ENCODE peak calls at places on chromosomes 1 and 21, in ten cellular contexts. One of them, this sample, is unnamed.

GRCh38 chr1:44135896-44136295 is 5.5 kb downstream of the KLF18 start:
- DNase-seq in NCI-H1092: no peak
- DNase-seq in frontal cortex: no peak
- DNase-seq in NCI-H345: no peak
- DNase-seq in fibroblast of lung: no peak
- DNase-seq in mesenchymal stem cell: no peak
- DNase-seq in iris pigment epithelial cell: no peak
- DNase-seq in activated gamma-delta T cell treated with anti-CD3 and anti-CD28 coated beads, Interleukin-2, amount 50 U/mL, for 16 hours: no peak
- DNase-seq in H54: no peak
- DNase-seq in PC-3: no peak
- DNase-seq in this sample: no peak

GRCh38 chr21:44987301-44987885 is 47.6 kb downstream of the SLX9 start:
- DNase-seq in NCI-H1092: no peak
- DNase-seq in frontal cortex: no peak
- DNase-seq in NCI-H345: no peak
- DNase-seq in fibroblast of lung: no peak
- DNase-seq in mesenchymal stem cell: no peak
- DNase-seq in iris pigment epithelial cell: no peak
- DNase-seq in activated gamma-delta T cell treated with anti-CD3 and anti-CD28 coated beads, Interleukin-2, amount 50 U/mL, for 16 hours: no peak
- DNase-seq in H54: no peak
- DNase-seq in PC-3: no peak
- DNase-seq in this sample: no peak

GRCh38 chr1:7491089-7491817 is 279.8 kb upstream of the VAMP3 start:
- DNase-seq in NCI-H1092: peak; percentile 94
- DNase-seq in frontal cortex: no peak
- DNase-seq in NCI-H345: peak; percentile 83
- DNase-seq in fibroblast of lung: peak; percentile 70
- DNase-seq in mesenchymal stem cell: peak; percentile 79
- DNase-seq in iris pigment epithelial cell: peak; percentile 27
- DNase-seq in activated gamma-delta T cell treated with anti-CD3 and anti-CD28 coated beads, Interleukin-2, amount 50 U/mL, for 16 hours: no peak
- DNase-seq in H54: no peak
- DNase-seq in PC-3: peak; percentile 5
- DNase-seq in this sample: no peak

GRCh38 chr1:23533288-23534130 is 2.5 kb upstream of the E2F2 start:
- DNase-seq in NCI-H1092: no peak
- DNase-seq in frontal cortex: no peak
- DNase-seq in NCI-H345: no peak
- DNase-seq in fibroblast of lung: no peak
- DNase-seq in mesenchymal stem cell: no peak
- DNase-seq in iris pigment epithelial cell: no peak
- DNase-seq in activated gamma-delta T cell treated with anti-CD3 and anti-CD28 coated beads, Interleukin-2, amount 50 U/mL, for 16 hours: no peak
- DNase-seq in H54: no peak
- DNase-seq in PC-3: peak; percentile 13
- DNase-seq in this sample: no peak

GRCh38 chr1:94927405-94928175 is 680 bp upstream of the CNN3 start:
- DNase-seq in NCI-H1092: no peak
- DNase-seq in frontal cortex: peak; percentile 22
- DNase-seq in NCI-H345: peak; percentile 69
- DNase-seq in fibroblast of lung: peak; percentile 69
- DNase-seq in mesenchymal stem cell: peak; percentile 75
- DNase-seq in iris pigment epithelial cell: no peak
- DNase-seq in activated gamma-delta T cell treated with anti-CD3 and anti-CD28 coated beads, Interleukin-2, amount 50 U/mL, for 16 hours: no peak
- DNase-seq in H54: no peak
- DNase-seq in PC-3: no peak
- DNase-seq in this sample: no peak

GRCh38 chr1:228405979-228406265 is 713 bp downstream of the TRIM11 start:
- DNase-seq in NCI-H1092: no peak
- DNase-seq in frontal cortex: no peak
- DNase-seq in NCI-H345: no peak
- DNase-seq in fibroblast of lung: no peak
- DNase-seq in mesenchymal stem cell: no peak
- DNase-seq in iris pigment epithelial cell: peak; percentile 50
- DNase-seq in activated gamma-delta T cell treated with anti-CD3 and anti-CD28 coated beads, Interleukin-2, amount 50 U/mL, for 16 hours: no peak
- DNase-seq in H54: no peak
- DNase-seq in PC-3: no peak
- DNase-seq in this sample: peak; percentile 15

GRCh38 chr1:7704214-7705047 is 66.7 kb upstream of the VAMP3 start:
- DNase-seq in NCI-H1092: peak; percentile 94
- DNase-seq in frontal cortex: peak; percentile 99
- DNase-seq in NCI-H345: peak; percentile 96
- DNase-seq in fibroblast of lung: peak; percentile 78
- DNase-seq in mesenchymal stem cell: peak; percentile 93
- DNase-seq in iris pigment epithelial cell: peak; percentile 89
- DNase-seq in activated gamma-delta T cell treated with anti-CD3 and anti-CD28 coated beads, Interleukin-2, amount 50 U/mL, for 16 hours: peak; percentile 86
- DNase-seq in H54: peak; percentile 74
- DNase-seq in PC-3: peak; percentile 74
- DNase-seq in this sample: peak; percentile 95

GRCh38 chr1:154793674-154794073 is 76.4 kb downstream of the KCNN3 start:
- DNase-seq in NCI-H1092: no peak
- DNase-seq in frontal cortex: no peak
- DNase-seq in NCI-H345: no peak
- DNase-seq in fibroblast of lung: no peak
- DNase-seq in mesenchymal stem cell: no peak
- DNase-seq in iris pigment epithelial cell: no peak
- DNase-seq in activated gamma-delta T cell treated with anti-CD3 and anti-CD28 coated beads, Interleukin-2, amount 50 U/mL, for 16 hours: no peak
- DNase-seq in H54: no peak
- DNase-seq in PC-3: no peak
- DNase-seq in this sample: no peak

GRCh38 chr1:223212441-223212840 is 69.4 kb upstream of the TLR5 start:
- DNase-seq in NCI-H1092: no peak
- DNase-seq in frontal cortex: no peak
- DNase-seq in NCI-H345: no peak
- DNase-seq in fibroblast of lung: no peak
- DNase-seq in mesenchymal stem cell: no peak
- DNase-seq in iris pigment epithelial cell: no peak
- DNase-seq in activated gamma-delta T cell treated with anti-CD3 and anti-CD28 coated beads, Interleukin-2, amount 50 U/mL, for 16 hours: no peak
- DNase-seq in H54: no peak
- DNase-seq in PC-3: no peak
- DNase-seq in this sample: no peak

GRCh38 chr1:27536004-27536757 is 46.2 kb upstream of the WASF2 start:
- DNase-seq in NCI-H1092: no peak
- DNase-seq in frontal cortex: no peak
- DNase-seq in NCI-H345: no peak
- DNase-seq in fibroblast of lung: no peak
- DNase-seq in mesenchymal stem cell: no peak
- DNase-seq in iris pigment epithelial cell: no peak
- DNase-seq in activated gamma-delta T cell treated with anti-CD3 and anti-CD28 coated beads, Interleukin-2, amount 50 U/mL, for 16 hours: no peak
- DNase-seq in H54: no peak
- DNase-seq in PC-3: no peak
- DNase-seq in this sample: no peak

GRCh38 chr21:39381009-39381408 is 32.1 kb upstream of the HMGN1 start:
- DNase-seq in NCI-H1092: no peak
- DNase-seq in frontal cortex: no peak
- DNase-seq in NCI-H345: no peak
- DNase-seq in fibroblast of lung: no peak
- DNase-seq in mesenchymal stem cell: peak; percentile 5
- DNase-seq in iris pigment epithelial cell: no peak
- DNase-seq in activated gamma-delta T cell treated with anti-CD3 and anti-CD28 coated beads, Interleukin-2, amount 50 U/mL, for 16 hours: no peak
- DNase-seq in H54: no peak
- DNase-seq in PC-3: peak; percentile 39
- DNase-seq in this sample: no peak

GRCh38 chr1:2801535-2802291 is at the start of gene TTC34:
- DNase-seq in NCI-H1092: no peak
- DNase-seq in frontal cortex: peak; percentile 62
- DNase-seq in NCI-H345: no peak
- DNase-seq in fibroblast of lung: peak; percentile 4
- DNase-seq in mesenchymal stem cell: no peak
- DNase-seq in iris pigment epithelial cell: peak; percentile 6
- DNase-seq in activated gamma-delta T cell treated with anti-CD3 and anti-CD28 coated beads, Interleukin-2, amount 50 U/mL, for 16 hours: no peak
- DNase-seq in H54: peak; percentile 69
- DNase-seq in PC-3: peak; percentile 75
- DNase-seq in this sample: no peak

GRCh38 chr21:42941696-42942085 is 16.3 kb upstream of the ERVH48-1 start:
- DNase-seq in NCI-H1092: no peak
- DNase-seq in frontal cortex: no peak
- DNase-seq in NCI-H345: no peak
- DNase-seq in fibroblast of lung: no peak
- DNase-seq in mesenchymal stem cell: no peak
- DNase-seq in iris pigment epithelial cell: no peak
- DNase-seq in activated gamma-delta T cell treated with anti-CD3 and anti-CD28 coated beads, Interleukin-2, amount 50 U/mL, for 16 hours: no peak
- DNase-seq in H54: no peak
- DNase-seq in PC-3: peak; percentile 69
- DNase-seq in this sample: no peak